ENCODE peak calls at places on chromosomes 12 and 14, in five cellular contexts. O, Z, S, Q and G are unnamed samples.

GRCh38 chr12:107884769-107885694 is 110.5 kb downstream of the ASCL4 start:
- DNase-seq in O (no peak), Z (peak; percentile 74), S (peak; percentile 30), Q (peak; percentile 52), G (peak; percentile 60)

GRCh38 chr12:98939350-98939749 is 294.3 kb downstream of the APAF1 start:
- DNase-seq in O (no peak), Z (no peak), S (no peak), Q (no peak), G (no peak)

GRCh38 chr12:122085006-122085405 is 6.5 kb downstream of the MLXIP start:
- DNase-seq in O (no peak), Z (peak; percentile 11), S (no peak), Q (no peak), G (no peak)

GRCh38 chr12:124544983-124545382 is 22.4 kb downstream of the NCOR2 start:
- DNase-seq in O (no peak), Z (no peak), S (no peak), Q (no peak), G (no peak)

GRCh38 chr12:27619308-27619707 is 76.9 kb upstream of the REP15 start:
- DNase-seq in O (no peak), Z (no peak), S (no peak), Q (no peak), G (no peak)

GRCh38 chr12:27185234-27186045 is 58.6 kb upstream of the STK38L start:
- DNase-seq in O (no peak), Z (no peak), S (no peak), Q (no peak), G (no peak)

GRCh38 chr12:121232163-121232562 is 22.2 kb downstream of the P2RX4 start:
- DNase-seq in O (no peak), Z (no peak), S (no peak), Q (no peak), G (no peak)

GRCh38 chr12:40602562-40602961 is 89.7 kb upstream of the CNTN1 start:
- DNase-seq in O (no peak), Z (no peak), S (no peak), Q (no peak), G (no peak)

GRCh38 chr12:123028475-123028874 is 48.0 kb downstream of the ARL6IP4 start:
- DNase-seq in O (no peak), Z (no peak), S (no peak), Q (no peak), G (no peak)

GRCh38 chr12:19129121-19129485 is 430 bp upstream of the PLEKHA5 start:
- DNase-seq in O (no peak), Z (no peak), S (no peak), Q (no peak), G (no peak)

GRCh38 chr14:36747411-36748184 is 85.9 kb downstream of the PAX9 start:
- DNase-seq in O (no peak), Z (no peak), S (no peak), Q (no peak), G (no peak)

GRCh38 chr12:111450676-111451075 is 45.0 kb downstream of the SH2B3 start:
- DNase-seq in O (no peak), Z (peak; percentile 59), S (no peak), Q (no peak), G (no peak)

GRCh38 chr12:31317471-31318397 is 8.2 kb downstream of the SINHCAF start:
- DNase-seq in O (no peak), Z (no peak), S (no peak), Q (no peak), G (no peak)

GRCh38 chr12:10392394-10392930 is 2.6 kb upstream of the KLRK1 start:
- DNase-seq in O (peak; percentile 30), Z (peak; percentile 81), S (no peak), Q (peak; percentile 33), G (no peak)

GRCh38 chr12:52171950-52172512 is 19.8 kb downstream of the KRT80 start:
- DNase-seq in O (no peak), Z (no peak), S (no peak), Q (peak; percentile 72), G (peak; percentile 58)

GRCh38 chr12:15684896-15685658 is 104.1 kb downstream of the EPS8 start:
- DNase-seq in O (no peak), Z (no peak), S (no peak), Q (no peak), G (no peak)

GRCh38 chr12:46400406-46400805 is 27.8 kb upstream of the SLC38A2 start:
- DNase-seq in O (no peak), Z (no peak), S (no peak), Q (no peak), G (no peak)

GRCh38 chr12:57985685-57986084 is 44.3 kb downstream of the ATP23 start:
- DNase-seq in O (no peak), Z (no peak), S (no peak), Q (no peak), G (no peak)

GRCh38 chr14:74737753-74738325 is 24.9 kb downstream of the FCF1 start:
- DNase-seq in O (no peak), Z (no peak), S (no peak), Q (no peak), G (no peak)

GRCh38 chr12:82554529-82554928 is 132.2 kb upstream of the TMTC2 start:
- DNase-seq in O (no peak), Z (no peak), S (no peak), Q (no peak), G (no peak)

GRCh38 chr12:122366685-122367475 is 55.6 kb downstream of the CLIP1 start:
- DNase-seq in O (peak; percentile 28), Z (peak; percentile 91), S (no peak), Q (no peak), G (no peak)

GRCh38 chr12:67681145-67681778 is 32.7 kb downstream of the DYRK2 start:
- DNase-seq in O (no peak), Z (no peak), S (no peak), Q (peak; percentile 54), G (no peak)

GRCh38 chr12:47088021-47088944 is 8.5 kb upstream of the AMIGO2 start:
- DNase-seq in O (no peak), Z (peak; percentile 84), S (no peak), Q (no peak), G (no peak)

GRCh38 chr12:131077931-131078391 is 124.3 kb downstream of the ADGRD1 start:
- DNase-seq in O (no peak), Z (no peak), S (no peak), Q (no peak), G (no peak)

GRCh38 chr14:44339256-44339655 is 167.8 kb downstream of the FSCB start:
- DNase-seq in O (no peak), Z (no peak), S (no peak), Q (no peak), G (no peak)

GRCh38 chr12:2288001-2288400 is 235.2 kb downstream of the CACNA1C start:
- DNase-seq in O (no peak), Z (no peak), S (no peak), Q (no peak), G (no peak)

GRCh38 chr12:81255947-81256346 is 178.1 kb downstream of the ACSS3 start:
- DNase-seq in O (no peak), Z (no peak), S (no peak), Q (no peak), G (no peak)

GRCh38 chr14:77590845-77591506 is 25.5 kb downstream of the SPTLC2 start:
- DNase-seq in O (no peak), Z (no peak), S (no peak), Q (peak; percentile 19), G (no peak)

GRCh38 chr12:54411398-54412241 is 7.4 kb downstream of the ITGA5 start:
- DNase-seq in O (peak; percentile 49), Z (peak; percentile 90), S (no peak), Q (no peak), G (peak; percentile 86)

GRCh38 chr12:124453419-124454351 is 113.7 kb downstream of the NCOR2 start:
- DNase-seq in O (peak; percentile 40), Z (peak; percentile 90), S (peak; percentile 94), Q (peak; percentile 62), G (peak; percentile 89)

GRCh38 chr12:48183876-48184548 is 568 bp downstream of the CCDC184 start:
- DNase-seq in O (no peak), Z (no peak), S (no peak), Q (no peak), G (peak; percentile 81)

GRCh38 chr12:44930972-44931600 is 55.0 kb upstream of the NELL2 start:
- DNase-seq in O (no peak), Z (no peak), S (no peak), Q (no peak), G (no peak)

GRCh38 chr12:69900720-69901131 is 75.7 kb downstream of the MYRFL start:
- DNase-seq in O (peak; percentile 75), Z (peak; percentile 79), S (no peak), Q (peak; percentile 78), G (peak; percentile 77)

GRCh38 chr14:76985021-76985420 is 43.5 kb downstream of the IRF2BPL start:
- DNase-seq in O (no peak), Z (no peak), S (no peak), Q (no peak), G (no peak)

DNA sequence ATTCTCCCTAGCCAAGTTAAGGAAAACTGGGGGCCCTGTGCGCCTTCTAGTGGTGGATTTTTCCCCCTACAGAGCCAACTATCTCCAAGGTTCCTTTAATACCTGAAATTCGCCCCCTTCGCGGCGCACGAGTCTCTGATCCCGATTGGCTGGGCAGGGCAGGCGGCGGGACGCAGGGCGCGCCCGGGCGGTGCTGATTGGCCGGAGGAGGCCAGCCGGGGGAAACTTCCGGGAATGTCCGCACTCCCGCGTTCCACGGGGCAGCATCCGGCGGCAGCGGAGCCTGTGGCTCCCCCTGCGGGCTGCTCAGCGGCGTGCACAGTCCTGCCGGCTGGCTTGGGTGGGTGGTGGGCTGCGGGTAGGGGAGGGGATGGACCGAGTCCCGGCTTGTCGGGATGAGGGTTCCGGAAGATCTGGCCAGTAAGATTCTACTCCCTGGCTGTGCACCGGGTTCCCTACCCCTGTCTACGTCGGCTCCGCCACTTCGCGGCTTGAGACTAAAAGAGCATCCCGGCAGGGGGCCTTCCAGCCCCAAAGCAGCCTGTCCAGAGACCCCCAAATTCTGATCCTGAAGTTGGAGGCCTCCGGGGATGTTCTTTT is at the start of gene NABP2:
- DNase-seq in O (peak; percentile 97), Z (peak; percentile 99), S (peak; percentile 99), Q (peak; percentile 98), G (peak; percentile 98)
- TF ChIP-seq POLR2A in O (no peak), Z (peak; percentile 21), S (peak; percentile 20), Q (peak; percentile 63), G (peak; percentile 46)

GRCh38 chr12:65277994-65278575 is 398 bp upstream of the MSRB3 start:
- DNase-seq in O (no peak), Z (peak; percentile 63), S (no peak), Q (no peak), G (peak; percentile 20)

GRCh38 chr12:65279387-65280112 is 1.1 kb downstream of the MSRB3 start:
- DNase-seq in O (no peak), Z (no peak), S (no peak), Q (no peak), G (no peak)

GRCh38 chr12:65280306-65280705 is 1.8 kb downstream of the MSRB3 start:
- DNase-seq in O (no peak), Z (no peak), S (no peak), Q (no peak), G (no peak)

GRCh38 chr12:65276923-65277322 is 1.6 kb upstream of the MSRB3 start:
- DNase-seq in O (no peak), Z (no peak), S (no peak), Q (no peak), G (no peak)

GRCh38 chr12:65278576-65279386 is at the start of gene MSRB3:
- DNase-seq in O (peak; percentile 40), Z (peak; percentile 92), S (peak; percentile 53), Q (peak; percentile 59), G (peak; percentile 54)
- TF ChIP-seq POLR2A in O (peak; percentile 21), Z (peak; percentile 80), S (no peak), Q (peak; percentile 35), G (no peak)

GRCh38 chr14:103870144-103870876 is 22.9 kb upstream of the PPP1R13B start:
- DNase-seq in O (no peak), Z (no peak), S (no peak), Q (peak; percentile 33), G (no peak)
- TF ChIP-seq POLR2A in O (no peak), Z (no peak), S (no peak), Q (no peak), G (no peak)

GRCh38 chr14:22837059-22837749 is 819 bp downstream of the MMP14 start:
- DNase-seq in O (peak; percentile 41), Z (peak; percentile 86), S (no peak), Q (peak; percentile 70), G (peak; percentile 90)
- TF ChIP-seq POLR2A in O (no peak), Z (peak; percentile 27), S (no peak), Q (peak; percentile 49), G (peak; percentile 22)